ENCODE peak calls at places on chromosomes 3 and 15, in six cellular contexts. Q is H1, T is Peyer's patch, I is IMR-90, R is transverse colon, P is endothelial cell of umbilical vein. J is an unnamed sample.

GRCh38 chr3:186896875-186897274 is 33.5 kb upstream of the ST6GAL1 start:
- DNase-seq in I (no peak), Q (no peak), P (no peak), R (no peak), T (no peak), J (no peak)

GRCh38 chr3:40660554-40660953 is 135.8 kb downstream of the ZNF621 start:
- DNase-seq in T (no peak), Q (no peak), P (no peak), I (no peak), R (no peak), J (no peak)

GRCh38 chr3:52811452-52812011 is 16.9 kb downstream of the ITIH3 start:
- DNase-seq in R (no peak), T (no peak), I (no peak), P (no peak), Q (no peak), J (no peak)

GRCh38 chr15:77032647-77033416 is 37.9 kb downstream of the PSTPIP1 start:
- DNase-seq in Q (peak; percentile 47), I (no peak), P (no peak), R (peak; percentile 7), T (peak; percentile 46), J (peak; percentile 17)

GRCh38 chr15:64780600-64781156 is 5.3 kb upstream of the RBPMS2 start:
- DNase-seq in Q (no peak), P (no peak), I (no peak), R (no peak), T (no peak), J (no peak)

GRCh38 chr15:54660356-54660755 is 536.4 kb downstream of the RSL24D1 start:
- DNase-seq in P (no peak), T (no peak), I (no peak), Q (no peak), R (no peak), J (no peak)

GRCh38 chr15:67227431-67227830 is 27.0 kb downstream of the AAGAB start:
- DNase-seq in I (no peak), P (no peak), T (no peak), Q (no peak), R (no peak), J (no peak)

GRCh38 chr3:99875573-99875924 is 57.9 kb downstream of the CMSS1 start:
- DNase-seq in I (peak; percentile 60), P (peak; percentile 72), T (no peak), R (no peak), Q (no peak), J (no peak)

GRCh38 chr3:8742921-8743605 is 9.5 kb downstream of the CAV3 start:
- DNase-seq in P (no peak), R (no peak), T (no peak), I (peak; percentile 74), Q (no peak), J (no peak)

GRCh38 chr15:100170280-100170654 is 171.5 kb downstream of the ADAMTS17 start:
- DNase-seq in T (no peak), R (no peak), Q (no peak), P (no peak), I (no peak), J (no peak)

GRCh38 chr15:74776851-74777768 is 4.8 kb upstream of the CSK start:
- DNase-seq in P (peak; percentile 78), I (no peak), Q (no peak), T (peak; percentile 78), R (peak; percentile 42), J (no peak)

GRCh38 chr15:95025924-95026728 is 794.8 kb downstream of the MCTP2 start:
- DNase-seq in I (peak; percentile 61), T (no peak), Q (peak; percentile 79), P (peak; percentile 78), R (peak; percentile 13), J (peak; percentile 16)

GRCh38 chr3:129282727-129283327 is 4.2 kb downstream of the HMCES start:
- DNase-seq in Q (no peak), P (no peak), R (no peak), I (peak; percentile 47), T (no peak), J (no peak)

GRCh38 chr3:44236485-44236908 is 5.2 kb upstream of the TOPAZ1 start:
- DNase-seq in Q (no peak), T (no peak), P (peak; percentile 12), I (no peak), R (no peak), J (no peak)

GRCh38 chr3:87595798-87596197 is 319.4 kb upstream of the POU1F1 start:
- DNase-seq in P (peak; percentile 47), R (peak; percentile 60), I (no peak), T (no peak), Q (no peak), J (no peak)

GRCh38 chr3:34183581-34184313 is 385.3 kb downstream of the PDCD6IP start:
- DNase-seq in I (no peak), Q (no peak), P (no peak), R (no peak), T (no peak), J (no peak)

GRCh38 chr3:174218011-174218410 is 641.1 kb upstream of the NAALADL2 start:
- DNase-seq in Q (no peak), T (no peak), P (no peak), R (no peak), I (peak; percentile 25), J (no peak)

GRCh38 chr3:170180107-170180951 is 1.2 kb downstream of the PHC3 start:
- DNase-seq in P (peak; percentile 63), Q (no peak), T (no peak), R (no peak), I (peak; percentile 42), J (no peak)

GRCh38 chr3:23992051-23992628 is 47.1 kb downstream of the NR1D2 start:
- DNase-seq in Q (no peak), P (peak; percentile 98), R (no peak), T (no peak), I (peak; percentile 55), J (no peak)

GRCh38 chr3:4738737-4739274 is 240.4 kb upstream of the BHLHE40 start:
- DNase-seq in I (no peak), T (no peak), P (no peak), R (no peak), Q (no peak), J (no peak)

GRCh38 chr3:25448750-25449684 is 21.0 kb downstream of the RARB start:
- DNase-seq in I (peak; percentile 43), T (peak; percentile 82), R (peak; percentile 80), Q (no peak), P (peak; percentile 69), J (peak; percentile 94)

GRCh38 chr15:58932791-58933310 is 628 bp downstream of the SLTM start:
- DNase-seq in P (peak; percentile 46), I (no peak), R (no peak), T (no peak), Q (no peak), J (no peak)

GRCh38 chr3:136142592-136142991 is 53.5 kb downstream of the MSL2 start:
- DNase-seq in Q (no peak), R (no peak), T (no peak), P (peak; percentile 87), I (peak; percentile 86), J (no peak)

GRCh38 chr15:99708563-99708962 is 24.7 kb downstream of the LYSMD4 start:
- DNase-seq in R (peak; percentile 77), P (peak; percentile 93), I (peak; percentile 91), Q (no peak), T (peak; percentile 87), J (peak; percentile 77)

GRCh38 chr3:53161820-53162671 is 1.0 kb downstream of the PRKCD start:
- DNase-seq in P (peak; percentile 16), T (peak; percentile 70), R (peak; percentile 57), I (peak; percentile 20), Q (no peak), J (peak; percentile 46)

GRCh38 chr3:10294030-10294591 is 1.4 kb upstream of the GHRL start:
- DNase-seq in P (no peak), R (no peak), T (no peak), Q (no peak), I (no peak), J (no peak)

GRCh38 chr3:99891610-99892285 is 74.1 kb downstream of the CMSS1 start:
- DNase-seq in R (no peak), I (peak; percentile 75), Q (no peak), P (no peak), T (no peak), J (no peak)

GRCh38 chr3:5019411-5020261 is 40.4 kb downstream of the BHLHE40 start:
- DNase-seq in R (peak; percentile 47), T (peak; percentile 75), P (no peak), I (no peak), Q (no peak), J (no peak)

GRCh38 chr3:146125946-146126345 is 35.0 kb downstream of the PLOD2 start:
- DNase-seq in R (no peak), I (peak; percentile 94), T (no peak), P (peak; percentile 65), Q (no peak), J (no peak)

GRCh38 chr3:120052685-120053084 is 41.6 kb downstream of the GSK3B start:
- DNase-seq in P (no peak), Q (no peak), I (no peak), R (no peak), T (no peak), J (no peak)

GRCh38 chr15:69893863-69894262 is 203.9 kb downstream of the TLE3 start:
- DNase-seq in Q (peak; percentile 57), R (no peak), T (no peak), I (peak; percentile 60), P (no peak), J (peak; percentile 29)
- H3K27me3 ChIP-seq in Q (no peaks in the 10 kb centered on the region), R (peaks cover 15% of the 10 kb centered on the region), T (no peaks in the 10 kb centered on the region), I (peaks cover 55% of the 10 kb centered on the region), P (no peaks in the 10 kb centered on the region), J (peaks cover 3% of the 10 kb centered on the region)

DNA sequence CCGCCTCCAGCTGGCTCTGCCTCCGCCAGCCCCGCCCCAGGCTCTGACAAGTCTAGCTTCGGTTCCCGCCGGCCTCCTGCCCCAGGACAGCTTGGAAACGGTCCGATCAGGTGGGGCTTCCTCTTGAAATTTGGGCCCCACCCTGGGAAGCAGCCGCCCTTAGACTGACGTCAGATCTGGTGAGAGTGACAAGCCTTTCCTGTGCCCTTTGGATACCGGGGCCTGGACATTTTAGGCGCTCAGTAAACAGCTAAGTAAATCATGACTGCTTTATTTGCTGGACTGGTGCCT is 378 bp upstream of the HYAL3 start:
- DNase-seq in I (no peak), P (no peak), Q (no peak), R (no peak), T (no peak), J (no peak)
- TF ChIP-seq POLR2A in I (no peak), P (no peak), Q (no peak), R (no peak), T (peak; percentile 46), J (no peak)

DNA sequence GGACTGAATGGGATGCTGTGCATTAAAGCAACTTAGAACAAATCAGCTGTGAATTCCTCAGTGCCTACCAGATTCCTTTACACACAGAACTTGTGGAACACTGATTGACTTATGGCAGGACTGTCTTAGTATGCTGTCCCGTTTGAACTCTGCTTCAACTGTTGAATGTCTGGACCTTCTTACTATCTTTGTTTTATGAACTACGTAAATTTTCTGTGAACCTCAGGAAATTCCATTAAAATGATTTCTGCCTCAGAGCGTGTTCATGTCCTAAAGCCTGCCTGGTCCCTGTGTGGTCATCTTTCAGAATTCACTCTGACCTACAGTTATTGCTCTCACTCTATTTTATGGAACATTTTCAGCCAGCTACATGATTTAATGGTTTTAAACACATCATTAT is 29.4 kb upstream of the FBN1 start:
- DNase-seq in T (no peak), I (peak; percentile 65), P (no peak), R (no peak), Q (no peak), J (no peak)
- H3K4me1 ChIP-seq in T (no peaks in the 10 kb centered on the region), I (peaks cover 9% of the 10 kb centered on the region), P (peaks cover 3% of the 10 kb centered on the region), R (no peaks in the 10 kb centered on the region), Q (no peaks in the 10 kb centered on the region), J (peaks cover 5% of the 10 kb centered on the region)

GRCh38 chr3:42984701-42985100 is 5.6 kb downstream of the GASK1A start:
- DNase-seq in R (no peak), Q (no peak), P (no peak), I (no peak), T (no peak), J (no peak)
- H3K27me3 ChIP-seq in R (peaks cover 18% of the 10 kb centered on the region), Q (peaks cover 12% of the 10 kb centered on the region), P (peaks cover 22% of the 10 kb centered on the region), I (peaks cover 30% of the 10 kb centered on the region), T (no peaks in the 10 kb centered on the region), J (peaks cover 6% of the 10 kb centered on the region)

J was measured in heart left ventricle.